ENCODE peak calls at places on chromosomes 2 and 18, in eight cellular contexts. One of them, this sample, is unnamed.

GRCh38 chr2:71576541-71576940 is 123.2 kb downstream of the DYSF start:
- DNase-seq in breast epithelium: no peak
- DNase-seq in AG04450: no peak
- DNase-seq in AG09309: no peak
- DNase-seq in activated B cell treated with CpG ODN at 0.5 μM for 24 hours: no peak
- DNase-seq in activated CD8-positive, alpha-beta T cell treated with anti-CD3 and anti-CD28 coated beads for 36 hours: no peak
- DNase-seq in AG04449: no peak
- DNase-seq in retinal pigment epithelial cell: no peak
- DNase-seq in this sample: no peak

GRCh38 chr2:102142829-102143449 is 393 bp downstream of the IL1R1 start:
- DNase-seq in breast epithelium: no peak
- DNase-seq in AG04450: no peak
- DNase-seq in AG09309: no peak
- DNase-seq in activated B cell treated with CpG ODN at 0.5 μM for 24 hours: no peak
- DNase-seq in activated CD8-positive, alpha-beta T cell treated with anti-CD3 and anti-CD28 coated beads for 36 hours: peak
- DNase-seq in AG04449: no peak
- DNase-seq in retinal pigment epithelial cell: no peak
- DNase-seq in this sample: no peak

GRCh38 chr18:8450013-8450412 is 159.2 kb upstream of the RAB12 start:
- DNase-seq in breast epithelium: no peak
- DNase-seq in AG04450: no peak
- DNase-seq in AG09309: no peak
- DNase-seq in activated B cell treated with CpG ODN at 0.5 μM for 24 hours: no peak
- DNase-seq in activated CD8-positive, alpha-beta T cell treated with anti-CD3 and anti-CD28 coated beads for 36 hours: no peak
- DNase-seq in AG04449: no peak
- DNase-seq in retinal pigment epithelial cell: no peak
- DNase-seq in this sample: no peak

GRCh38 chr2:43218221-43218549 is 8.2 kb downstream of the ZFP36L2 start:
- DNase-seq in breast epithelium: no peak
- DNase-seq in AG04450: no peak
- DNase-seq in AG09309: no peak
- DNase-seq in activated B cell treated with CpG ODN at 0.5 μM for 24 hours: no peak
- DNase-seq in activated CD8-positive, alpha-beta T cell treated with anti-CD3 and anti-CD28 coated beads for 36 hours: no peak
- DNase-seq in AG04449: no peak
- DNase-seq in retinal pigment epithelial cell: no peak
- DNase-seq in this sample: no peak

GRCh38 chr2:134668821-134669220 is 50.0 kb downstream of the TMEM163 start:
- DNase-seq in breast epithelium: no peak
- DNase-seq in AG04450: no peak
- DNase-seq in AG09309: no peak
- DNase-seq in activated B cell treated with CpG ODN at 0.5 μM for 24 hours: no peak
- DNase-seq in activated CD8-positive, alpha-beta T cell treated with anti-CD3 and anti-CD28 coated beads for 36 hours: peak
- DNase-seq in AG04449: no peak
- DNase-seq in retinal pigment epithelial cell: no peak
- DNase-seq in this sample: no peak

GRCh38 chr18:76496200-76496890 is 1.3 kb upstream of the ZNF516 start:
- DNase-seq in breast epithelium: no peak
- DNase-seq in AG04450: peak
- DNase-seq in AG09309: no peak
- DNase-seq in activated B cell treated with CpG ODN at 0.5 μM for 24 hours: no peak
- DNase-seq in activated CD8-positive, alpha-beta T cell treated with anti-CD3 and anti-CD28 coated beads for 36 hours: peak
- DNase-seq in AG04449: no peak
- DNase-seq in retinal pigment epithelial cell: no peak
- DNase-seq in this sample: no peak

GRCh38 chr2:122519366-122519765 is 763.9 kb downstream of the TSN start:
- DNase-seq in breast epithelium: no peak
- DNase-seq in AG04450: no peak
- DNase-seq in AG09309: no peak
- DNase-seq in activated B cell treated with CpG ODN at 0.5 μM for 24 hours: no peak
- DNase-seq in activated CD8-positive, alpha-beta T cell treated with anti-CD3 and anti-CD28 coated beads for 36 hours: no peak
- DNase-seq in AG04449: no peak
- DNase-seq in retinal pigment epithelial cell: no peak
- DNase-seq in this sample: no peak

GRCh38 chr2:45729753-45730512 is 78.5 kb downstream of the PRKCE start:
- DNase-seq in breast epithelium: no peak
- DNase-seq in AG04450: no peak
- DNase-seq in AG09309: no peak
- DNase-seq in activated B cell treated with CpG ODN at 0.5 μM for 24 hours: peak
- DNase-seq in activated CD8-positive, alpha-beta T cell treated with anti-CD3 and anti-CD28 coated beads for 36 hours: no peak
- DNase-seq in AG04449: no peak
- DNase-seq in retinal pigment epithelial cell: no peak
- DNase-seq in this sample: no peak

GRCh38 chr2:86791574-86791973 is 861 bp upstream of the CD8A start:
- DNase-seq in breast epithelium: no peak
- DNase-seq in AG04450: no peak
- DNase-seq in AG09309: no peak
- DNase-seq in activated B cell treated with CpG ODN at 0.5 μM for 24 hours: no peak
- DNase-seq in activated CD8-positive, alpha-beta T cell treated with anti-CD3 and anti-CD28 coated beads for 36 hours: peak
- DNase-seq in AG04449: no peak
- DNase-seq in retinal pigment epithelial cell: no peak
- DNase-seq in this sample: no peak

GRCh38 chr2:186437719-186438118 is 48.3 kb upstream of the ZC3H15 start:
- DNase-seq in breast epithelium: no peak
- DNase-seq in AG04450: no peak
- DNase-seq in AG09309: no peak
- DNase-seq in activated B cell treated with CpG ODN at 0.5 μM for 24 hours: no peak
- DNase-seq in activated CD8-positive, alpha-beta T cell treated with anti-CD3 and anti-CD28 coated beads for 36 hours: no peak
- DNase-seq in AG04449: no peak
- DNase-seq in retinal pigment epithelial cell: no peak
- DNase-seq in this sample: no peak

GRCh38 chr18:36284671-36285295 is 12.7 kb upstream of the FHOD3 start:
- DNase-seq in breast epithelium: no peak
- DNase-seq in AG04450: peak
- DNase-seq in AG09309: no peak
- DNase-seq in activated B cell treated with CpG ODN at 0.5 μM for 24 hours: no peak
- DNase-seq in activated CD8-positive, alpha-beta T cell treated with anti-CD3 and anti-CD28 coated beads for 36 hours: peak
- DNase-seq in AG04449: no peak
- DNase-seq in retinal pigment epithelial cell: no peak
- DNase-seq in this sample: peak

GRCh38 chr2:194176134-194176533 is 1480.9 kb upstream of the SLC39A10 start:
- DNase-seq in breast epithelium: no peak
- DNase-seq in AG04450: no peak
- DNase-seq in AG09309: no peak
- DNase-seq in activated B cell treated with CpG ODN at 0.5 μM for 24 hours: no peak
- DNase-seq in activated CD8-positive, alpha-beta T cell treated with anti-CD3 and anti-CD28 coated beads for 36 hours: no peak
- DNase-seq in AG04449: no peak
- DNase-seq in retinal pigment epithelial cell: no peak
- DNase-seq in this sample: no peak

GRCh38 chr2:152847067-152847466 is 128.6 kb downstream of the ARL6IP6 start:
- DNase-seq in breast epithelium: no peak
- DNase-seq in AG04450: no peak
- DNase-seq in AG09309: no peak
- DNase-seq in activated B cell treated with CpG ODN at 0.5 μM for 24 hours: no peak
- DNase-seq in activated CD8-positive, alpha-beta T cell treated with anti-CD3 and anti-CD28 coated beads for 36 hours: no peak
- DNase-seq in AG04449: peak
- DNase-seq in retinal pigment epithelial cell: peak
- DNase-seq in this sample: no peak

GRCh38 chr2:238772635-238773297 is 75.1 kb upstream of the TWIST2 start:
- DNase-seq in breast epithelium: no peak
- DNase-seq in AG04450: no peak
- DNase-seq in AG09309: no peak
- DNase-seq in activated B cell treated with CpG ODN at 0.5 μM for 24 hours: no peak
- DNase-seq in activated CD8-positive, alpha-beta T cell treated with anti-CD3 and anti-CD28 coated beads for 36 hours: no peak
- DNase-seq in AG04449: no peak
- DNase-seq in retinal pigment epithelial cell: no peak
- DNase-seq in this sample: no peak

GRCh38 chr2:104965900-104966299 is 72.0 kb upstream of the MRPS9 start:
- DNase-seq in breast epithelium: no peak
- DNase-seq in AG04450: no peak
- DNase-seq in AG09309: no peak
- DNase-seq in activated B cell treated with CpG ODN at 0.5 μM for 24 hours: no peak
- DNase-seq in activated CD8-positive, alpha-beta T cell treated with anti-CD3 and anti-CD28 coated beads for 36 hours: no peak
- DNase-seq in AG04449: no peak
- DNase-seq in retinal pigment epithelial cell: no peak
- DNase-seq in this sample: no peak

DNA sequence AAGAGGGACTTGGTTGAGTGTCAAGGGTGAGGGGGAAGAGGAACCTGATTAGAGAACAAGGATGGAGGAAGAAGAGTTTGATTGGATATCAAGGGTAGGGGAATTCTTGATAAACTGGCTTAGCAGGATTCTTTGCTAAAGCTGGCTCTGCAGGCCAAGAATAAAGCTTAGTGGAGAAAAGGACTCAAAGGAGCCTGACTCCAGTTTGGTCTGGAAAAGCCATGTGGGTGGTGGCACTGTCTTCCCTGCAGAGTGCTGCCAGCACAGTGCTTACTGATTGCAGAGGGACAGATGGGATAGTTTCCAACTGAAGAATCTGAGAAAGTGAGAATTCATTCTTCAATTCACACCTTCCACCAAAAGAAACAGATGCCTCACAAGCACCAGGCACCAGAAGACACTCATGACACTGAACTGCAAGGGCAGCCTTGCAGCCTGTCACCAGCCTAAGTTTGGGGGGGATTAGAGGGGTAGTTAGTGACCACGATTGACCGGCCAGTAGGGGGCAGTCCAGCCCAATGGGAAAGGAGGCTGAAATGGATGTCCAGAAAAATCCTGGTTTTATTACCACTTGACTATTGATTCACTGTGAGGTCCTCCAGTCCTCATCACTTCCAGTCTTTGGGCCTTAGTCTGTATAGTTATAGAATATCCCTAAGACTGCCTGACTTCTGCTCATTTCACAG is 334.5 kb downstream of the SMAD2 start:
- DNase-seq in breast epithelium: no peak
- DNase-seq in AG04450: no peak
- DNase-seq in AG09309: no peak
- DNase-seq in activated B cell treated with CpG ODN at 0.5 μM for 24 hours: peak
- DNase-seq in activated CD8-positive, alpha-beta T cell treated with anti-CD3 and anti-CD28 coated beads for 36 hours: peak
- DNase-seq in AG04449: no peak
- DNase-seq in retinal pigment epithelial cell: no peak
- DNase-seq in this sample: no peak
- TF ChIP-seq CTCF in breast epithelium: no peak
- TF ChIP-seq CTCF in AG04450: no peak
- TF ChIP-seq CTCF in AG09309: no peak
- TF ChIP-seq CTCF in activated B cell treated with CpG ODN at 0.5 μM for 24 hours: no peak
- TF ChIP-seq CTCF in activated CD8-positive, alpha-beta T cell treated with anti-CD3 and anti-CD28 coated beads for 36 hours: peak
- TF ChIP-seq CTCF in AG04449: peak
- TF ChIP-seq CTCF in retinal pigment epithelial cell: peak
- TF ChIP-seq CTCF in this sample: no peak

GRCh38 chr2:125296742-125297141 is 1271.7 kb downstream of the CNTNAP5 start:
- DNase-seq in breast epithelium: no peak
- DNase-seq in AG04450: no peak
- DNase-seq in AG09309: no peak
- DNase-seq in activated B cell treated with CpG ODN at 0.5 μM for 24 hours: no peak
- DNase-seq in activated CD8-positive, alpha-beta T cell treated with anti-CD3 and anti-CD28 coated beads for 36 hours: no peak
- DNase-seq in AG04449: no peak
- DNase-seq in retinal pigment epithelial cell: no peak
- DNase-seq in this sample: no peak
- TF ChIP-seq CTCF in breast epithelium: no peak
- TF ChIP-seq CTCF in AG04450: no peak
- TF ChIP-seq CTCF in AG09309: no peak
- TF ChIP-seq CTCF in activated B cell treated with CpG ODN at 0.5 μM for 24 hours: no peak
- TF ChIP-seq CTCF in activated CD8-positive, alpha-beta T cell treated with anti-CD3 and anti-CD28 coated beads for 36 hours: no peak
- TF ChIP-seq CTCF in AG04449: no peak
- TF ChIP-seq CTCF in retinal pigment epithelial cell: no peak
- TF ChIP-seq CTCF in this sample: no peak

GRCh38 chr2:236574424-236575145 is 5.0 kb downstream of the ACKR3 start:
- DNase-seq in breast epithelium: no peak
- DNase-seq in AG04450: no peak
- DNase-seq in AG09309: no peak
- DNase-seq in activated B cell treated with CpG ODN at 0.5 μM for 24 hours: no peak
- DNase-seq in activated CD8-positive, alpha-beta T cell treated with anti-CD3 and anti-CD28 coated beads for 36 hours: no peak
- DNase-seq in AG04449: no peak
- DNase-seq in retinal pigment epithelial cell: no peak
- DNase-seq in this sample: no peak

GRCh38 chr2:236575501-236575900 is 5.9 kb downstream of the ACKR3 start:
- DNase-seq in breast epithelium: no peak
- DNase-seq in AG04450: no peak
- DNase-seq in AG09309: no peak
- DNase-seq in activated B cell treated with CpG ODN at 0.5 μM for 24 hours: no peak
- DNase-seq in activated CD8-positive, alpha-beta T cell treated with anti-CD3 and anti-CD28 coated beads for 36 hours: no peak
- DNase-seq in AG04449: no peak
- DNase-seq in retinal pigment epithelial cell: no peak
- DNase-seq in this sample: no peak

GRCh38 chr2:236576978-236577377 is 7.4 kb downstream of the ACKR3 start:
- DNase-seq in breast epithelium: no peak
- DNase-seq in AG04450: no peak
- DNase-seq in AG09309: no peak
- DNase-seq in activated B cell treated with CpG ODN at 0.5 μM for 24 hours: no peak
- DNase-seq in activated CD8-positive, alpha-beta T cell treated with anti-CD3 and anti-CD28 coated beads for 36 hours: no peak
- DNase-seq in AG04449: no peak
- DNase-seq in retinal pigment epithelial cell: no peak
- DNase-seq in this sample: no peak

GRCh38 chr2:236577481-236578410 is 8.1 kb downstream of the ACKR3 start:
- DNase-seq in breast epithelium: no peak
- DNase-seq in AG04450: no peak
- DNase-seq in AG09309: no peak
- DNase-seq in activated B cell treated with CpG ODN at 0.5 μM for 24 hours: no peak
- DNase-seq in activated CD8-positive, alpha-beta T cell treated with anti-CD3 and anti-CD28 coated beads for 36 hours: no peak
- DNase-seq in AG04449: no peak
- DNase-seq in retinal pigment epithelial cell: no peak
- DNase-seq in this sample: no peak

DNA sequence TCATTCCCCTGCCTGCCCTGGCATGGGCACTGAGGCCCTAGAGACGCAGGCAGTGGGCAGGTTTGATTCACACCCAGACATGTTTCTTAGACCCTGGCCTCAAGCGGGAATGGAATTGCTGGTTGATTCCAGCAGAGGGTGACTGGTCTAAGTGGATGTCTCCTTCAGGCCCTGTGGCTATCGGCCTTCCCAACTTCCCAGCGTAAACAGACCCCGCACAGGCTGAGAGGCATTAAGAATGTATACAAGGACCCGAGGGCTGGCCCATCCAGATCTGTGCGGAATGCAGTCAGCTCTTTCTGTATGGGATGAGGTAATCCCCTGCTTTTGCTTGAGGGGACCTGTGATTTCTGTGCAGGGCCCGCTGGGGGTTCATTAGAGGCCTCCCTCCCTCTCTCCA is 6.4 kb downstream of the ACKR3 start:
- DNase-seq in breast epithelium: no peak
- DNase-seq in AG04450: no peak
- DNase-seq in AG09309: no peak
- DNase-seq in activated B cell treated with CpG ODN at 0.5 μM for 24 hours: no peak
- DNase-seq in activated CD8-positive, alpha-beta T cell treated with anti-CD3 and anti-CD28 coated beads for 36 hours: no peak
- DNase-seq in AG04449: no peak
- DNase-seq in retinal pigment epithelial cell: no peak
- DNase-seq in this sample: no peak
- TF ChIP-seq CTCF in breast epithelium: no peak
- TF ChIP-seq CTCF in AG04450: no peak
- TF ChIP-seq CTCF in AG09309: no peak
- TF ChIP-seq CTCF in activated B cell treated with CpG ODN at 0.5 μM for 24 hours: no peak
- TF ChIP-seq CTCF in activated CD8-positive, alpha-beta T cell treated with anti-CD3 and anti-CD28 coated beads for 36 hours: no peak
- TF ChIP-seq CTCF in AG04449: no peak
- TF ChIP-seq CTCF in retinal pigment epithelial cell: peak
- TF ChIP-seq CTCF in this sample: no peak

GRCh38 chr2:20103514-20103913 is 52.1 kb upstream of the LAPTM4A start:
- DNase-seq in breast epithelium: no peak
- DNase-seq in AG04450: no peak
- DNase-seq in AG09309: peak
- DNase-seq in activated B cell treated with CpG ODN at 0.5 μM for 24 hours: no peak
- DNase-seq in activated CD8-positive, alpha-beta T cell treated with anti-CD3 and anti-CD28 coated beads for 36 hours: no peak
- DNase-seq in AG04449: no peak
- DNase-seq in retinal pigment epithelial cell: no peak
- DNase-seq in this sample: no peak
- TF ChIP-seq CTCF in breast epithelium: no peak
- TF ChIP-seq CTCF in AG04450: peak
- TF ChIP-seq CTCF in AG09309: peak
- TF ChIP-seq CTCF in activated B cell treated with CpG ODN at 0.5 μM for 24 hours: no peak
- TF ChIP-seq CTCF in activated CD8-positive, alpha-beta T cell treated with anti-CD3 and anti-CD28 coated beads for 36 hours: no peak
- TF ChIP-seq CTCF in AG04449: peak
- TF ChIP-seq CTCF in retinal pigment epithelial cell: peak
- TF ChIP-seq CTCF in this sample: no peak